ENCODE peak calls at places on chromosomes 6 and 20, in nine cellular contexts. T is progenitor cell of endocrine pancreas, V is body of pancreas, F is dorsolateral prefrontal cortex, A is breast epithelium, P is pancreas, L is A549, B is GM20000, C is GM13976. N is an unnamed sample.

GRCh38 chr6:150741633-150742200 is 123.8 kb upstream of the MTHFD1L start:
- DNase-seq in T (no peak), C (peak), P (no peak), F (no peak), B (peak), L (peak), A (no peak), V (peak), N (no peak)

GRCh38 chr6:946546-946945 is 253.6 kb upstream of the EXOC2 start:
- DNase-seq in P (no peak), T (no peak), L (no peak), C (no peak), B (no peak), A (no peak), F (no peak), V (no peak), N (no peak)

GRCh38 chr20:13274311-13274965 is 53.4 kb downstream of the ISM1 start:
- DNase-seq in A (no peak), C (no peak), T (no peak), B (no peak), V (no peak), L (no peak), F (no peak), P (no peak), N (no peak)

GRCh38 chr6:5781966-5782556 is 224.7 kb downstream of the NRN1 start:
- DNase-seq in P (no peak), T (no peak), V (no peak), A (no peak), C (no peak), L (no peak), F (no peak), B (no peak), N (no peak)

GRCh38 chr20:63473555-63474449 is 1.3 kb upstream of the KCNQ2 start:
- DNase-seq in B (no peak), F (no peak), T (no peak), P (no peak), V (no peak), L (no peak), C (no peak), A (no peak), N (no peak)

GRCh38 chr6:7991992-7992815 is 72.0 kb downstream of the BLOC1S5 start:
- DNase-seq in P (no peak), V (peak), F (no peak), L (peak), B (peak), A (no peak), T (no peak), C (peak), N (peak)

GRCh38 chr6:6650839-6651238 is 62.3 kb downstream of the LY86 start:
- DNase-seq in B (no peak), P (no peak), V (no peak), C (no peak), T (no peak), F (no peak), L (no peak), A (no peak), N (no peak)

GRCh38 chr20:1374246-1374645 is 18.6 kb downstream of the FKBP1A start:
- DNase-seq in B (no peak), F (no peak), T (no peak), L (no peak), P (no peak), V (no peak), A (no peak), C (no peak), N (no peak)

GRCh38 chr6:52579006-52579660 is 2.3 kb upstream of the TRAM2 start:
- DNase-seq in V (no peak), P (no peak), C (no peak), T (no peak), L (no peak), F (no peak), A (no peak), B (no peak), N (no peak)

GRCh38 chr6:93701526-93701925 is 282.2 kb upstream of the EPHA7 start:
- DNase-seq in A (no peak), P (no peak), L (no peak), B (no peak), F (no peak), C (no peak), T (no peak), V (no peak), N (no peak)

GRCh38 chr6:12480379-12480778 is 190.2 kb downstream of the EDN1 start:
- DNase-seq in B (no peak), T (no peak), V (no peak), F (no peak), C (no peak), L (no peak), P (no peak), A (no peak), N (no peak)

GRCh38 chr6:123849406-123849805 is 45.7 kb downstream of the NKAIN2 start:
- DNase-seq in T (no peak), F (no peak), L (no peak), A (no peak), V (no peak), B (no peak), P (no peak), C (no peak), N (no peak)

GRCh38 chr6:44078795-44079671 is 48.2 kb downstream of the MRPL14 start:
- DNase-seq in B (peak), L (peak), C (peak), V (peak), T (peak), A (peak), P (peak), F (peak), N (peak)

GRCh38 chr20:19493794-19494495 is 264.1 kb upstream of the RIN2 start:
- DNase-seq in T (no peak), B (no peak), L (no peak), C (no peak), A (no peak), F (no peak), P (no peak), V (no peak), N (no peak)

GRCh38 chr6:119142051-119142450 is 63.6 kb upstream of the FAM184A start:
- DNase-seq in F (no peak), C (no peak), P (no peak), A (no peak), T (no peak), L (no peak), B (no peak), V (no peak), N (no peak)

GRCh38 chr6:162750776-162751175 is 23.0 kb downstream of the PACRG start:
- DNase-seq in F (no peak), B (no peak), L (peak), T (no peak), V (no peak), P (no peak), A (no peak), C (no peak), N (no peak)

GRCh38 chr20:57581202-57582028 is 20.5 kb downstream of the PCK1 start:
- DNase-seq in L (no peak), C (no peak), A (no peak), T (no peak), V (peak), B (no peak), F (no peak), P (no peak), N (no peak)

GRCh38 chr20:57580478-57581201 is 19.7 kb downstream of the PCK1 start:
- DNase-seq in T (no peak), P (no peak), C (no peak), V (no peak), F (no peak), B (no peak), A (no peak), L (no peak), N (no peak)

GRCh38 chr20:57583289-57584257 is 22.7 kb downstream of the PCK1 start:
- DNase-seq in C (no peak), B (no peak), A (no peak), P (no peak), F (no peak), T (no peak), V (no peak), L (no peak), N (no peak)

GRCh38 chr20:57582029-57582378 is 21.1 kb downstream of the PCK1 start:
- DNase-seq in A (no peak), T (no peak), F (no peak), P (no peak), V (no peak), C (no peak), L (no peak), B (no peak), N (no peak)

DNA sequence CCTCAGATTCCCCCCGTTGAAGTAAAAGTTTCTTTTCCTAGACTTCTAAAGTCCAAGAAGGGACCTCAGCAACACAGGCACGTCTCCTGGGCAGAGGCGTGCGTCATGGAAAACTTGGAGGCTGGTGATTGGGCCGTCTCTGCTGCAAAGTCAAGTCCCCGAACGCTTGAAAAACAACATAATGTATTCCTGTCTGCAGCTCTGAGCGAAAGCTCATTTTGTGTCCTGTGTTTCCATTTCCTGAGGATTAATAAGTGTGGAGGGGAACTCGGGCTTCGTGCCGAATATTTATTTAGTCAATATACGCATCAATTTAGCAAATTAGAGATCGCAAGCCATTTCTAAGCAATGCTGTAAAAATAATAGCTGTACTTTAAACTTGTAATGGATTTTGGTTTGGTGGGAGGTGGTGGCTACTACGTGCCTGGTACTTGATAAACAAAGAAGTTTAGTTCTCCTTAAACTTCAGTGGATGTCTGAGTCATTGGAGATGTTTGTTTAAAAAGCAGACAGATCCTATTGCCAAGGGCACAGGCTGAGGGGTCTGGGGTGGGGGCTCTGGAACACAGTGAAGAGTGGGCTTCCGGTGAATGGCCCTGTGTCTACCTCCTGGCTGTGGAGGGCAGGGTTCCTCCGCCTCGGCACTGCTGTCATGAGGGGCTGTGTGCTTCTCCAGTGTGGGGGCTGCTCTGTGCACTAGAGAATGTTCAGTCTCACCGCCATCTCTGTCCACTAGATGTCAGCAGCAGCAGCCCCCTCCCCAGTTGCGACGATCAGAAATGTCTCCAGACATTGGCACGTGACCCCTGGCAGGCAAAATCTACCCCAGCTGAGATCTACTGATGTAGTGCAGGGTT is 21.8 kb downstream of the PCK1 start:
- DNase-seq in C (no peak), F (peak), A (no peak), T (no peak), V (peak), B (no peak), L (peak), P (no peak), N (no peak)
- TF ChIP-seq CTCF in C (peak), F (peak), A (no peak), T (peak), V (no peak), B (peak), L (peak), P (no peak), N (no peak)

GRCh38 chr6:40551966-40552365 is 35.2 kb downstream of the LRFN2 start:
- DNase-seq in B (no peak), T (no peak), F (no peak), P (no peak), L (no peak), A (no peak), V (no peak), C (no peak), N (no peak)

GRCh38 chr6:40545954-40546353 is 41.2 kb downstream of the LRFN2 start:
- DNase-seq in P (no peak), C (no peak), T (no peak), F (no peak), L (no peak), A (no peak), B (no peak), V (no peak), N (no peak)

GRCh38 chr6:40555092-40555491 is 32.1 kb downstream of the LRFN2 start:
- DNase-seq in B (no peak), P (no peak), T (no peak), L (no peak), A (no peak), V (no peak), C (no peak), F (no peak), N (no peak)

GRCh38 chr6:40552926-40553325 is 34.2 kb downstream of the LRFN2 start:
- DNase-seq in B (no peak), A (no peak), V (no peak), F (no peak), P (no peak), L (no peak), C (no peak), T (no peak), N (no peak)

DNA sequence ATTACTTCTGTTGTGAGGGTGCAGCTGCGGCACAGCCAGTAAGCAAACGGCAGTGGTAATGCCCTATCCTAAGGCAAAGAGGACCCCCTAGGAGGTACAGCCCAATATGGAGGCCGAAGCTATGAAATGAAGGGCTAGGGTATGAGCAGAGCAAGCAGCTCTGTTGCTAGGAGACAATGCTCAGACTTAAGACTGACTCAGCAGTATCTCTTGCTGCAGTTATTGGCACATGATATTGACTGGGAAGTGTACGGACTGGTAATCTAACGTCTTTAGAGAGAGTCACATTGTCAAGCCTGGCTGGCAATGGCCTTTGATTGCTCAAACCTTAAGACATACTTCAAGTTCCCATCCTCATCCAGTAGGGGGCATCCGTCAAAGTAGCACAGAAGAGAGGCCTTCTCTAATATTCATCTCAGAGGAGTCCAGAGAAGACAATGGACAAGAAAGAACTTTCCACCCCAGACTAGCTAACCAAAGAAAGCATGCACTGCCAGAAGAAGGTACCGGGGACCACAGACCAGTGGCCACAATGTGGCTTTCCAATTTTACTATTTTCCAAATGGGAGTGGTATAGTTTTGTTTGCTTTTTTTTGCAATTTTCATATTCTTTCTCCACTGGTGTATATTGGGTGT is 37.0 kb downstream of the LRFN2 start:
- DNase-seq in V (peak), P (no peak), T (no peak), F (no peak), L (peak), B (peak), C (peak), A (no peak), N (no peak)
- TF ChIP-seq CTCF in V (peak), P (peak), T (peak), F (peak), L (peak), B (peak), C (peak), A (no peak), N (peak)

DNA sequence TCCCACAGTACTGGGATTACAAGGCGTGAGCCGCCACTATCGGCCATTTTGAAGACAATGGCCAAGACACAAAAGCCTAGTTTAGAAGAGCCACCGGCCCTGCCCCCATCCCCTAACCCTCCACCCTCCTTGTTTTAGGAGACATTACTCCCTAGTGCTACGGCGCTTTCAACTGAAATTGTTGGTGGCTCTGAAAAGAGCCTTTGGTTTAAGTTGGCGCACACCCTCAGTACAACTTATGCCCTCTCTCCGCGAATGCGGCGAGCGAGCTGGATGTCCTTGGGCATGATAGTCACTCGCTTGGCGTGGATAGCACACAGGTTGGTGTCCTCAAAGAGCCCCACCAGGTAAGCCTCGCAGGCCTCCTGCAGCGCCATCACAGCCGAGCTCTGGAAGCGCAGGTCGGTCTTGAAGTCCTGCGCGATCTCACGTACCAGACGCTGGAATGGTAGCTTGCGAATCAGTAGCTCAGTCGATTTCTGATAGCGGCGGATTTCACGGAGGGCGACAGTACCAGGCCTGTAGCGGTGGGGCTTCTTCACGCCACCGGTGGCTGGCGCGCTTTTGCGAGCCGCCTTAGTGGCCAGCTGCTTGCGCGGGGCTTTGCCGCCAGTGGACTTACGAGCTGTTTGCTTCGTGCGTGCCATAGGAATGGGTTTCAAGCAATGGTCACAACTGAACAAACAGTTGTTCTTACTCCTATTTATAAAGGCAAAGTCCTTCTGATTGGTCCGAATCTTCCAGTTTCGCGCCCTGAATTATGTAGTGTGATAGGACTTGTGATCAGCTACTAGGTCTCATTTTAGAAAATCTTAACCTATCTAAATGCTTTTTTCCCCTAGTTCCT is 114.8 kb upstream of the BTN3A2 start:
- DNase-seq in A (peak), V (peak), T (peak), C (peak), B (no peak), F (no peak), P (no peak), L (peak), N (peak)
- TF ChIP-seq CTCF in A (no peak), V (peak), T (peak), C (peak), B (peak), F (no peak), P (no peak), L (no peak), N (no peak)

GRCh38 chr20:33181482-33182093 is 13.6 kb downstream of the BPIFA2 start:
- DNase-seq in F (no peak), C (no peak), V (no peak), L (no peak), A (no peak), B (no peak), P (peak), T (no peak), N (no peak)
- TF ChIP-seq CTCF in F (no peak), C (no peak), V (no peak), L (no peak), A (no peak), B (no peak), P (no peak), T (peak), N (no peak)

GRCh38 chr6:129623008-129623732 is 86.8 kb downstream of the ARHGAP18 start:
- DNase-seq in T (no peak), F (no peak), C (peak), P (no peak), L (no peak), B (no peak), V (no peak), A (no peak), N (no peak)

GRCh38 chr6:129620234-129620610 is 89.8 kb downstream of the ARHGAP18 start:
- DNase-seq in A (no peak), B (no peak), F (no peak), P (no peak), T (no peak), V (no peak), C (no peak), L (no peak), N (no peak)

GRCh38 chr6:129624488-129624887 is 85.5 kb downstream of the ARHGAP18 start:
- DNase-seq in C (no peak), A (no peak), L (no peak), B (no peak), F (no peak), P (no peak), T (no peak), V (no peak), N (no peak)

GRCh38 chr6:129619579-129620233 is 90.3 kb downstream of the ARHGAP18 start:
- DNase-seq in C (peak), V (no peak), A (no peak), F (no peak), L (no peak), P (no peak), T (no peak), B (no peak), N (no peak)

DNA sequence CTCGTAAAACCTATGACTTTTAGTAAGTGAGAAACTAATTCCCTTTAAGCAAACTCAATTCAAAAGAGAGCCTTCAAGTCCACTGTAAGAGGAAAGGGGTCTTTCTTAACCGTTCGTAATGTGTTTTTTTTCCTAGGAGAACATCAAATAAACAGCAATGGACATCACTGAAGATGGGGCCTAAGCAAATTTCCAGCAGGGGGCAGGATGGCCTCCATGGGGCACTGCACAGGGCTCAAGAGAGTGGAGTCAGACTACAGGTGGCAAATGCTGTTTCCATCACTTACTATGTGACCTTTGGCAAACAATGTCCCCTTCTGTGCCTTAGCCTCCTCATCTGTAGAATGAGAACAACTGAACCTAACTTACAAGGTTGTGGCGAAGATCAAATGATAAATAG is 88.7 kb downstream of the ARHGAP18 start:
- DNase-seq in V (peak), L (peak), T (no peak), F (no peak), C (peak), P (no peak), A (no peak), B (peak), N (no peak)
- TF ChIP-seq CTCF in V (peak), L (no peak), T (peak), F (peak), C (no peak), P (peak), A (no peak), B (peak), N (no peak)

GRCh38 chr6:154499854-154500589 is 10.5 kb downstream of the CNKSR3 start:
- DNase-seq in P (no peak), V (no peak), L (no peak), B (no peak), A (no peak), T (no peak), F (no peak), C (no peak), N (no peak)

GRCh38 chr6:154501287-154501868 is 9.1 kb downstream of the CNKSR3 start:
- DNase-seq in P (no peak), L (no peak), C (no peak), T (no peak), B (no peak), V (no peak), F (no peak), A (no peak), N (no peak)

GRCh38 chr6:154498340-154498934 is 12.0 kb downstream of the CNKSR3 start:
- DNase-seq in P (no peak), T (no peak), V (no peak), L (no peak), F (no peak), A (no peak), C (no peak), B (no peak), N (no peak)

GRCh38 chr6:154502564-154502963 is 7.9 kb downstream of the CNKSR3 start:
- DNase-seq in V (no peak), P (no peak), T (no peak), C (no peak), L (no peak), B (no peak), A (no peak), F (no peak), N (no peak)

DNA sequence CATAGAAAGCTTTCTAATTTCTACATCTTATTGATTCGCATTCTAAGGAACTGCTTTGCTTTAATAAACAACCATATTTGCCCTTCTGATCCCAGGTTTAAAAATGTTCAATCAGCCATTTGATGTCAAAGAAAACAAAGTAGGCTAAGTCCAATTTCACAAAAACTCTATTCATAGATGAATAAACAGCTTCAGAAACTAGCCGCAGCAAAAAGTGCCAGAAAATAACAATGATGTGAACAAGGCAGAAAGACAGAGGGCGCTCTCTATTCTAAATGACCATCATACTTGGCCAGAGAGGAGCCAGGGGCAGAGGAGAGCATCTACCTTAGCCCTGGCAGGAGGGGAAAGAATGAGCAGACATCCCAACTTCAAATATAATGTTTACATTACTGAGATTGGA is 9.7 kb downstream of the CNKSR3 start:
- DNase-seq in F (no peak), A (no peak), P (no peak), V (peak), L (no peak), T (no peak), C (no peak), B (no peak), N (no peak)
- TF ChIP-seq CTCF in F (peak), A (no peak), P (no peak), V (peak), L (peak), T (peak), C (no peak), B (no peak), N (no peak)